ENCODE peak calls at places on chromosome 3, in four cellular contexts. N, Q, B and L are unnamed samples.

GRCh38 chr3:57582470-57583168 is 14.5 kb downstream of the ARF4 start:
- DNase-seq in N (no peak), Q (no peak), B (peak; percentile 33), L (no peak)

GRCh38 chr3:115100172-115100571 is 46.9 kb downstream of the ZBTB20 start:
- DNase-seq in N (peak; percentile 61), Q (no peak), B (peak; percentile 58), L (no peak)

GRCh38 chr3:129313415-129313982 is 34.8 kb downstream of the HMCES start:
- DNase-seq in N (peak; percentile 23), Q (no peak), B (no peak), L (no peak)

GRCh38 chr3:135034291-135034768 is 239.3 kb downstream of the EPHB1 start:
- DNase-seq in N (no peak), Q (no peak), B (no peak), L (no peak)

GRCh38 chr3:177347611-177348010 is 150.3 kb upstream of the TBL1XR1 start:
- DNase-seq in N (no peak), Q (no peak), B (no peak), L (no peak)

GRCh38 chr3:107727102-107727501 is 204.3 kb downstream of the BBX start:
- DNase-seq in N (no peak), Q (no peak), B (no peak), L (no peak)

GRCh38 chr3:45124956-45125355 is 21.2 kb downstream of the CDCP1 start:
- DNase-seq in N (no peak), Q (no peak), B (no peak), L (no peak)

GRCh38 chr3:128067481-128067880 is 15.2 kb downstream of the SEC61A1 start:
- DNase-seq in N (peak; percentile 77), Q (no peak), B (peak; percentile 61), L (no peak)

DNA sequence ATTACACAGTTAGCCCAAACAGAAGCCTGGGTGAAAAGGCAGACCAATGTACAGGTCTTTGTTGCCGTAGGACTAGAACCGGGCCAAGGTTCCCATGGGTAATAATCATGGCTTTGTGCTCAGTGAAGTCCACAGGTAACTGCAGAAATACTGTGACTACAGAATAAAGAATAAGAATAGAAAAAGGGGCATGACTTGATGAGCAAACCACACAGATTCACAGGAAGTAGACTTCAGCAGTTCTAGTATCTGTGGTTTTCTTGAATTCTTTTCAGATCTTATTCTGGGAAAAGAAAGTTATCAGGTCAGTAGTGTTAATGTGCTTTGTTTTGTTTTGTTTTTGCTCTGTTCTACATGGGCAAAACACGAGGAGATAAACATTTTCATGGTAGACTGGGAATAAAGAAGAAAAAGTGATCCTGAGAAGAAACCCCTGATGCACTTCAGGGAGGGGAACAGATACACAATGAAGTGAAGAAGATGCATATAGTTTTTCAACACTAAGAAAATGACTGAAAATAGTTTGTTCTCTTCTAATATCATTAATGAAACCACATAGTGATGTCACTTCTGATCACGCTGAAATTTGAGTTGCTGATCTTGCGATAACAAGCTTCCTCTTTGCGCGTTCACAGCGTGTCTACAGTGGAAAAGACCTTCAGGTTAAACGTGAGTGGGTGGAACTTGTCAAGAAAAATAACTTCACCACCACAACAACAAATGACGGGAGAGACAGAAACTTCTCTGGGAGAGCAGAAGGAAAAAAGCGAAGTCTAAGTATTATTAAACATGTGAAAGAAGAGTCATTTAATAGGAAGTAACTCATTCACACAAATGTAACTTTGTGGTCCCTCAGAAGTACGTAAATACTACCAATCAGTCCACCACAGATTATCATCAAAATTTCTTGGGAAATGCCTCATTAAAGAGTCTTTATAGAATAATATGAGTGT is 315.8 kb upstream of the SATB1 start:
- DNase-seq in N (no peak), Q (no peak), B (no peak), L (no peak)
- H3K4me3 ChIP-seq in N (no peak overlapping the region), Q (no peak overlapping the region), B (no peak overlapping the region), L (no peak overlapping the region)

DNA sequence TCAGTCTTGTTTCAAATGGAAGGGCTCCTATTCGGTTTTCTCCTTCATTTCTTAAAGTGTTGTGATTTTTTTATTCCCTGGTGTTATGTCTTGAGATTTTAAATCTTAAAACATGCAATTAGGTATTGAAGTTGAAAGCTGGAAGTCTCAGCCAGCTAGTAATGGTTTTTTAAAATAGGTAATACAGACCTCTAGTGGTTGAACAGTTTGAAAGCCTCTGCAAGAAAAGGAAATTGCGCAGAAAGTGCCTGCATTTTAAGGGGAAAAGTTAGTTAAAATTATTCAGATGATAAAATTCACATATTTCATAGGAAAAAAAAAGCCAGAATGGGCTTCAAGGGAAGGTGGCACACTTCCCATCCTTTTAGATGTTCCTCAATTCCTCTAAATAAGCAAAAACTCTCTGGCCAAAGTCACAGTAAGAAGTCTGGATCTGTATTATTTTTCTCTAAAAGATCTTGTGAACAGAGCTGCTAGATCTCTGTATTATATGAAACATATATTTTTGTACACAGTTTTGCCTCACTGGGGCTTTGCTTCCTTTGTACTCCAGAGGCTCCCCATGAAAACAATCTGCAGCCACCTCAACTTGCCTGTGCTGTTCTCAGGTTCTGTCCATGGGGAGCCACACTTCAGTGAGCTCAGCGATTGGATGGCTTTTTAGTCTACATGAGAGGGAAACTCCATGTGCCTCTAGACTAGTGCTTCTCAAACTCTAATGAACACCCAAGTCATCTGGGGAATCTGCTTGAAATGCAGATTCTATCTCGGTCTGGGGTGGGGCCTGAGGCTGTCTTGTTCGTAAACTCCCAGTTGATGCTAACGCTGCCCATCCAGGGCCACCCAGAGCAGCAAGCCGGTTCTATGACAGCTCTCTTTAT is 21.5 kb downstream of the AGTR1 start:
- DNase-seq in N (peak; percentile 37), Q (no peak), B (peak; percentile 47), L (no peak)
- TF ChIP-seq CTCF in N (peak; percentile 51), Q (peak; percentile 36), B (peak; percentile 59), L (peak; percentile 44)

GRCh38 chr3:168251371-168251770 is 155.6 kb upstream of the GOLIM4 start:
- DNase-seq in N (no peak), Q (no peak), B (no peak), L (no peak)

GRCh38 chr3:168250415-168250861 is 154.7 kb upstream of the GOLIM4 start:
- DNase-seq in N (no peak), Q (no peak), B (peak; percentile 31), L (no peak)

GRCh38 chr3:168249048-168249538 is 153.4 kb upstream of the GOLIM4 start:
- DNase-seq in N (peak; percentile 5), Q (no peak), B (peak; percentile 46), L (no peak)

GRCh38 chr3:168249539-168250414 is 154.1 kb upstream of the GOLIM4 start:
- DNase-seq in N (peak; percentile 54), Q (no peak), B (peak; percentile 90), L (peak; percentile 15)

DNA sequence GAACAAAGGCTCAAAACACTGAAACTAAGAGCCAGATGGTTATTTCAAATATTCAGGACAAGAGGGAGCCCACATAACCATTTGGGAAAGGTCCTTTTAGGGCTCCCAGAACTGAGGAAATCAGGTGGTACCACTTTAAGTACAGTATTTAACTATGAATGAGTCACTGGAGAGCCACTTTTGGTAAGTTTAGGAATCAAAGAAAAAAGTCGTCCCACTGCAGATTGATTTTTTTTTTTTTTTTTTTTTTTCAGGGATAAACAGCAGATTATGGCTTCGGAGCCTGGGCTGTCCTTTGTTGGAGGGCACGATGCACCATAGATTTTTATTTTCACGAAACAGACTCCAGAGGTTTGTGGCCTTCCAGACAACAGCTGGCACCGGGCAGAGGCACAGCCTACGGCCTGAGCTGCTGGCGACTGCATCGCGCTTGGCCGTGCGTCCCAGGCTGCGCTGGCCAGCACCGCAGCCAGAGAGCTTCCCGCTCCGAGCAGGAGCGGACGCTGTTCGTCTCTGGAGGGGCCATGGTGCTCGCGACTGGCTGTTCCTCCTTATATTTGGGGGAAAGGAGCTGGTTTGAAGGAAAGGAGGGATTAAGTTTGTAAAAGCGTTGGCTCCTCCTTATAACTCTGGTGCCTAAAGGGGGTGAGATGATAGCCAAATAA is 152.8 kb upstream of the GOLIM4 start:
- DNase-seq in N (peak; percentile 35), Q (no peak), B (peak; percentile 76), L (no peak)
- H3K4me3 ChIP-seq in N (peak overlapping the region; percentile 37), Q (peak overlapping the region; percentile 81), B (peak overlapping the region; percentile 50), L (peak overlapping the region; percentile 42)

DNA sequence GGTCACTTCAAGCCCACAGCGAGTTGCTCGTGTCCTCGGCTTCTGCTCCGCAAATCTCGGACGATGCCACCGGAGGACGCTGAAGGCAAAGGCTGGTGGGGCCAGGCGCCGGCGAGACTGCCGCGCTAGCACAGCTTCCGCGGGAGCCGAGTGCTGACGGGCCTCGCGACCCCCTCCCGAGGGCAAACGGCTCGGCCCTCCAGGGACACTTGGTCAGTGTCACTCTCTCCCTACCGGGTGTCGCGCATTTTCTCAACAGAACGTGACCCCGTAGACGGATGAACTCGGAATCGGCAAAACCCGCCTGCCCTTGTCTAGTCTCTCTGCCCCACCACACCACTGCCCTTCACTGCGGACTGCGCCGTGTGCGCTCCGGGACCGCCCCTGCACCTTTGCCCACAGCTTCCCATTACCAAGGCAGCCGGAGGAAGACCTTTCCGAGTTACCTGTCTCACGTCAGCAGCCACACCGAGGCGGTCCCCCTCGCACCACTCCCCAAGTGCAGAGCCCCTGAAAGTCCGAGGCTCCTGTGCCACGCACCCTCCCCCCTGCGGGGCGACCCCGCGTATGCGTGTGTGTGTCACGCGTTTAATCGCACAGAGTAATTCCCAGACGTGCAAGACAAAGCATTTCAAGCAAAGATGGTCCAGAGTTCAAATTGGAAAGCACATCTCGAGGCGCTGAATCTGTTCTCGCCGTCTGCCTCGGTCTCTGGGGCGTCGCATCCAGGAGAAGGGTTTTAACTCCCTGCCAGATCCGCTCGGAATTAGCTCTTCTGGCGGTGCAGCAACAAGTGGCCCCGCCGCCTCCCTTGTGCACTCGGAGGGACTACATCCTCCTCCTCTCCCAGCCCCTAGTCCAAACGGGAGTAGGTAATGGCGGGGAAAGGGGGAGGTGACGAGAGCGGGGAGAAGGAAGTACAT is 245.0 kb upstream of the TOPAZ1 start:
- DNase-seq in N (peak; percentile 54), Q (no peak), B (peak; percentile 90), L (no peak)
- TF ChIP-seq CTCF in N (peak; percentile 26), Q (no peak), B (peak; percentile 25), L (peak; percentile 17)

GRCh38 chr3:171044828-171045793 is 18.6 kb upstream of the SLC2A2 start:
- DNase-seq in N (peak; percentile 91), Q (no peak), B (peak; percentile 92), L (peak; percentile 15)
- H3K4me3 ChIP-seq in N (no peak overlapping the region), Q (no peak overlapping the region), B (no peak overlapping the region), L (no peak overlapping the region)

GRCh38 chr3:21017115-21017852 is 733.7 kb downstream of the ZNF385D start:
- DNase-seq in N (peak; percentile 2), Q (no peak), B (no peak), L (no peak)
- TF ChIP-seq CTCF in N (peak; percentile 22), Q (no peak), B (peak; percentile 30), L (peak; percentile 43)

GRCh38 chr3:49902511-49903345 is 945 bp downstream of the MST1R start:
- DNase-seq in N (no peak), Q (no peak), B (no peak), L (no peak)
- H3K4me3 ChIP-seq in N (no peak overlapping the region), Q (peak overlapping the region; percentile 66), B (no peak overlapping the region), L (no peak overlapping the region)

GRCh38 chr3:194938845-194939531 is 253.3 kb downstream of the FAM43A start:
- DNase-seq in N (peak; percentile 74), Q (no peak), B (no peak), L (no peak)

GRCh38 chr3:194941956-194942483 is 256.3 kb downstream of the FAM43A start:
- DNase-seq in N (no peak), Q (no peak), B (no peak), L (no peak)

GRCh38 chr3:194939532-194939909 is 253.8 kb downstream of the FAM43A start:
- DNase-seq in N (no peak), Q (no peak), B (no peak), L (no peak)

GRCh38 chr3:194939949-194940770 is 254.5 kb downstream of the FAM43A start:
- DNase-seq in N (no peak), Q (no peak), B (no peak), L (no peak)

GRCh38 chr3:194941360-194941955 is 255.8 kb downstream of the FAM43A start:
- DNase-seq in N (no peak), Q (no peak), B (no peak), L (no peak)
- TF ChIP-seq CTCF in N (no peak), Q (no peak), B (no peak), L (no peak)